ENCODE peak calls at places on chromosomes 6 and 20, in seven cellular contexts. U is activated naive CD8-positive, alpha-beta T cell treated with anti-CD3 and anti-CD28 coated beads, Interleukin-2, amount 10 ng/mL, durations not matched to agents 7 days and 5 days; P is naive B cell; D is Panc1; B is left cardiac atrium; J is naive thymus-derived CD8-positive, alpha-beta T cell; V is left lung. M is an unnamed sample.
A peak's percentile ranks its signal among the peaks of the same experiment; 100 is the strongest.

GRCh38 chr6:105645958-105646357 is 243.1 kb upstream of the PREP start:
- ATAC-seq in P (no peak), J (no peak), V (no peak), U (peak; percentile 21), D (no peak), B (no peak), M (no peak)

GRCh38 chr6:137780447-137781034 is 86.5 kb upstream of the TNFAIP3 start:
- ATAC-seq in D (no peak), J (no peak), V (no peak), U (no peak), B (no peak), P (no peak), M (peak; percentile 63)

GRCh38 chr6:17865798-17866725 is 121.4 kb downstream of the KIF13A start:
- ATAC-seq in B (peak; percentile 96), U (no peak), P (no peak), J (no peak), V (peak; percentile 86), D (peak; percentile 91), M (peak; percentile 90)

GRCh38 chr20:41509801-41510200 is 108.4 kb downstream of the CHD6 start:
- ATAC-seq in J (no peak), D (no peak), P (no peak), U (no peak), B (peak; percentile 73), V (peak; percentile 84), M (peak; percentile 71)

GRCh38 chr20:63290677-63291472 is 2.1 kb upstream of the COL20A1 start:
- ATAC-seq in U (peak; percentile 51), B (peak; percentile 16), V (peak; percentile 60), J (peak; percentile 71), D (peak; percentile 61), P (peak; percentile 66), M (no peak)

GRCh38 chr6:129419324-129419723 is 290.7 kb downstream of the ARHGAP18 start:
- ATAC-seq in J (no peak), P (no peak), V (no peak), D (no peak), U (no peak), B (no peak), M (no peak)

GRCh38 chr20:50405235-50405914 is 104.8 kb upstream of the PTPN1 start:
- ATAC-seq in D (no peak), U (no peak), V (no peak), P (no peak), J (no peak), B (peak; percentile 13), M (no peak)

GRCh38 chr6:43229803-43230239 is 540 bp upstream of the DNPH1 start:
- ATAC-seq in D (no peak), B (no peak), U (peak; percentile 2), J (no peak), P (no peak), V (no peak), M (no peak)

GRCh38 chr6:137705166-137706064 is 161.6 kb upstream of the TNFAIP3 start:
- ATAC-seq in D (peak; percentile 78), B (peak; percentile 48), U (no peak), J (no peak), P (no peak), V (peak; percentile 73), M (no peak)

GRCh38 chr6:122246906-122247658 is 152.4 kb upstream of the HSF2 start:
- ATAC-seq in D (no peak), P (no peak), V (no peak), B (no peak), U (no peak), J (no peak), M (no peak)

GRCh38 chr20:3670511-3670910 is 7.3 kb upstream of the GFRA4 start:
- ATAC-seq in B (peak; percentile 27), V (no peak), D (peak; percentile 13), P (no peak), J (no peak), U (no peak), M (no peak)

GRCh38 chr20:44172572-44172950 is 14.4 kb downstream of the JPH2 start:
- ATAC-seq in U (no peak), B (no peak), D (no peak), V (no peak), J (no peak), P (no peak), M (no peak)

GRCh38 chr6:140494321-140495085 is 1120.1 kb upstream of the CITED2 start:
- ATAC-seq in J (no peak), V (no peak), B (no peak), P (no peak), D (no peak), U (no peak), M (no peak)

GRCh38 chr6:151096255-151096612 is 143.5 kb upstream of the AKAP12 start:
- ATAC-seq in D (no peak), B (no peak), P (no peak), U (no peak), V (no peak), J (no peak), M (no peak)

GRCh38 chr6:21500314-21500713 is 93.2 kb upstream of the SOX4 start:
- ATAC-seq in B (no peak), J (no peak), U (no peak), V (no peak), P (no peak), D (no peak), M (no peak)

GRCh38 chr6:41693281-41693838 is 42.0 kb downstream of the TFEB start:
- ATAC-seq in D (no peak), J (no peak), U (no peak), P (no peak), B (peak; percentile 21), V (peak; percentile 46), M (no peak)

M was measured in gastroesophageal sphincter.